ENCODE peak calls at places on chromosomes 4 and X, in six cellular contexts. One of them, this sample, is unnamed.
A peak's percentile ranks its signal among the peaks of the same experiment; 100 is the strongest.

GRCh38 chr4:113821851-113822250 is 60.3 kb upstream of the CAMK2D start:
- DNase-seq in GM23248: no peak
- DNase-seq in GM23338: no peak
- DNase-seq in PC-3: no peak
- DNase-seq in mammary epithelial cell: peak; percentile 84
- DNase-seq in astrocyte: peak; percentile 74
- DNase-seq in this sample: no peak

GRCh38 chrX:11438767-11439166 is 145.6 kb downstream of the AMELX start:
- DNase-seq in GM23248: peak; percentile 30
- DNase-seq in GM23338: no peak
- DNase-seq in PC-3: no peak
- DNase-seq in mammary epithelial cell: no peak
- DNase-seq in astrocyte: peak; percentile 42
- DNase-seq in this sample: no peak

GRCh38 chr4:99723555-99724450 is 66.2 kb upstream of the C4orf54 start:
- DNase-seq in GM23248: peak; percentile 64
- DNase-seq in GM23338: no peak
- DNase-seq in PC-3: peak; percentile 75
- DNase-seq in mammary epithelial cell: peak; percentile 90
- DNase-seq in astrocyte: peak; percentile 80
- DNase-seq in this sample: peak; percentile 64

GRCh38 chr4:30837131-30837539 is 117.0 kb downstream of the PCDH7 start:
- DNase-seq in GM23248: no peak
- DNase-seq in GM23338: peak; percentile 57
- DNase-seq in PC-3: no peak
- DNase-seq in mammary epithelial cell: no peak
- DNase-seq in astrocyte: peak; percentile 84
- DNase-seq in this sample: peak; percentile 52

GRCh38 chr4:78057600-78058560 is 757 bp downstream of the FRAS1 start:
- DNase-seq in GM23248: peak; percentile 76
- DNase-seq in GM23338: peak; percentile 62
- DNase-seq in PC-3: peak; percentile 25
- DNase-seq in mammary epithelial cell: peak; percentile 64
- DNase-seq in astrocyte: peak; percentile 36
- DNase-seq in this sample: peak; percentile 38

GRCh38 chrX:126550816-126551215 is 1.8 kb downstream of the DCAF12L1 start:
- DNase-seq in GM23248: no peak
- DNase-seq in GM23338: no peak
- DNase-seq in PC-3: no peak
- DNase-seq in mammary epithelial cell: no peak
- DNase-seq in astrocyte: no peak
- DNase-seq in this sample: no peak

GRCh38 chrX:154466907-154467306 is 8.8 kb downstream of the PLXNA3 start:
- DNase-seq in GM23248: no peak
- DNase-seq in GM23338: no peak
- DNase-seq in PC-3: no peak
- DNase-seq in mammary epithelial cell: no peak
- DNase-seq in astrocyte: no peak
- DNase-seq in this sample: no peak

GRCh38 chr4:173301518-173302201 is 32.5 kb downstream of the HMGB2 start:
- DNase-seq in GM23248: peak; percentile 40
- DNase-seq in GM23338: peak; percentile 63
- DNase-seq in PC-3: peak; percentile 52
- DNase-seq in mammary epithelial cell: no peak
- DNase-seq in astrocyte: peak; percentile 48
- DNase-seq in this sample: no peak

GRCh38 chrX:54920610-54921426 is at the start of gene TRO:
- DNase-seq in GM23248: peak; percentile 26
- DNase-seq in GM23338: peak; percentile 69
- DNase-seq in PC-3: no peak
- DNase-seq in mammary epithelial cell: no peak
- DNase-seq in astrocyte: no peak
- DNase-seq in this sample: no peak

GRCh38 chr4:74934016-74934821 is 1.3 kb downstream of the PARM1 start:
- DNase-seq in GM23248: peak; percentile 57
- DNase-seq in GM23338: peak; percentile 74
- DNase-seq in PC-3: peak; percentile 53
- DNase-seq in mammary epithelial cell: peak; percentile 25
- DNase-seq in astrocyte: peak; percentile 9
- DNase-seq in this sample: peak; percentile 16

GRCh38 chr4:109207060-109207459 is 95.4 kb downstream of the COL25A1 start:
- DNase-seq in GM23248: peak; percentile 72
- DNase-seq in GM23338: no peak
- DNase-seq in PC-3: peak; percentile 4
- DNase-seq in mammary epithelial cell: peak; percentile 11
- DNase-seq in astrocyte: peak; percentile 88
- DNase-seq in this sample: no peak

GRCh38 chr4:169103966-169104412 is 93.9 kb upstream of the CBR4 start:
- DNase-seq in GM23248: no peak
- DNase-seq in GM23338: peak; percentile 85
- DNase-seq in PC-3: peak; percentile 95
- DNase-seq in mammary epithelial cell: peak; percentile 48
- DNase-seq in astrocyte: no peak
- DNase-seq in this sample: peak; percentile 83

GRCh38 chr4:184313058-184313709 is 95.5 kb upstream of the ENPP6 start:
- DNase-seq in GM23248: no peak
- DNase-seq in GM23338: no peak
- DNase-seq in PC-3: no peak
- DNase-seq in mammary epithelial cell: no peak
- DNase-seq in astrocyte: no peak
- DNase-seq in this sample: no peak

GRCh38 chrX:116605576-116605975 is 142.8 kb upstream of the CT83 start:
- DNase-seq in GM23248: no peak
- DNase-seq in GM23338: peak; percentile 3
- DNase-seq in PC-3: no peak
- DNase-seq in mammary epithelial cell: no peak
- DNase-seq in astrocyte: no peak
- DNase-seq in this sample: no peak

GRCh38 chr4:183443609-183444148 is 757 bp upstream of the CDKN2AIP start:
- DNase-seq in GM23248: no peak
- DNase-seq in GM23338: peak; percentile 77
- DNase-seq in PC-3: peak; percentile 39
- DNase-seq in mammary epithelial cell: no peak
- DNase-seq in astrocyte: peak; percentile 55
- DNase-seq in this sample: no peak

GRCh38 chr4:2923678-2924173 is 39.5 kb downstream of the NOP14 start:
- DNase-seq in GM23248: no peak
- DNase-seq in GM23338: no peak
- DNase-seq in PC-3: no peak
- DNase-seq in mammary epithelial cell: no peak
- DNase-seq in astrocyte: no peak
- DNase-seq in this sample: no peak

GRCh38 chr4:171981185-171981584 is 168.0 kb downstream of the GALNTL6 start:
- DNase-seq in GM23248: no peak
- DNase-seq in GM23338: no peak
- DNase-seq in PC-3: no peak
- DNase-seq in mammary epithelial cell: no peak
- DNase-seq in astrocyte: no peak
- DNase-seq in this sample: no peak

GRCh38 chr4:82578935-82579334 is 17.1 kb upstream of the TMEM150C start:
- DNase-seq in GM23248: peak; percentile 7
- DNase-seq in GM23338: peak; percentile 45
- DNase-seq in PC-3: no peak
- DNase-seq in mammary epithelial cell: no peak
- DNase-seq in astrocyte: no peak
- DNase-seq in this sample: no peak

GRCh38 chr4:145278341-145279121 is 98.1 kb upstream of the OTUD4 start:
- DNase-seq in GM23248: peak; percentile 62
- DNase-seq in GM23338: no peak
- DNase-seq in PC-3: peak; percentile 60
- DNase-seq in mammary epithelial cell: peak; percentile 12
- DNase-seq in astrocyte: peak; percentile 82
- DNase-seq in this sample: no peak

GRCh38 chr4:129821073-129821472 is 725.1 kb downstream of the C4orf33 start:
- DNase-seq in GM23248: no peak
- DNase-seq in GM23338: no peak
- DNase-seq in PC-3: no peak
- DNase-seq in mammary epithelial cell: no peak
- DNase-seq in astrocyte: no peak
- DNase-seq in this sample: no peak

GRCh38 chr4:129822708-129823504 is 727.0 kb downstream of the C4orf33 start:
- DNase-seq in GM23248: no peak
- DNase-seq in GM23338: no peak
- DNase-seq in PC-3: peak; percentile 73
- DNase-seq in mammary epithelial cell: no peak
- DNase-seq in astrocyte: peak; percentile 4
- DNase-seq in this sample: peak; percentile 83

GRCh38 chr4:129821963-129822362 is 726.0 kb downstream of the C4orf33 start:
- DNase-seq in GM23248: no peak
- DNase-seq in GM23338: no peak
- DNase-seq in PC-3: no peak
- DNase-seq in mammary epithelial cell: no peak
- DNase-seq in astrocyte: no peak
- DNase-seq in this sample: no peak
- H2AFZ ChIP-seq in GM23248: no peak overlapping the region
- H2AFZ ChIP-seq in GM23338: no peak overlapping the region
- H2AFZ ChIP-seq in PC-3: no peak overlapping the region
- H2AFZ ChIP-seq in mammary epithelial cell: no peak overlapping the region
- H2AFZ ChIP-seq in astrocyte: no peak overlapping the region
- H2AFZ ChIP-seq in this sample: no peak overlapping the region

GRCh38 chr4:54101190-54102041 is 1.5 kb downstream of the GSX2 start:
- DNase-seq in GM23248: no peak
- DNase-seq in GM23338: peak; percentile 55
- DNase-seq in PC-3: no peak
- DNase-seq in mammary epithelial cell: no peak
- DNase-seq in astrocyte: no peak
- DNase-seq in this sample: no peak
- TF ChIP-seq EZH2 in GM23248: peak; percentile 38
- TF ChIP-seq EZH2 in GM23338: peak; percentile 89
- TF ChIP-seq EZH2 in PC-3: no peak
- TF ChIP-seq EZH2 in mammary epithelial cell: no peak
- TF ChIP-seq EZH2 in astrocyte: peak; percentile 94
- TF ChIP-seq EZH2 in this sample: no peak

GRCh38 chr4:61180405-61180804 is 19.7 kb upstream of the ADGRL3 start:
- DNase-seq in GM23248: no peak
- DNase-seq in GM23338: no peak
- DNase-seq in PC-3: no peak
- DNase-seq in mammary epithelial cell: no peak
- DNase-seq in astrocyte: no peak
- DNase-seq in this sample: no peak
- H2AFZ ChIP-seq in GM23248: no peak overlapping the region
- H2AFZ ChIP-seq in GM23338: peak overlapping the region; percentile 75
- H2AFZ ChIP-seq in PC-3: no peak overlapping the region
- H2AFZ ChIP-seq in mammary epithelial cell: no peak overlapping the region
- H2AFZ ChIP-seq in astrocyte: no peak overlapping the region
- H2AFZ ChIP-seq in this sample: no peak overlapping the region

GRCh38 chr4:147014946-147015345 is 69.3 kb upstream of the TTC29 start:
- DNase-seq in GM23248: no peak
- DNase-seq in GM23338: no peak
- DNase-seq in PC-3: no peak
- DNase-seq in mammary epithelial cell: no peak
- DNase-seq in astrocyte: no peak
- DNase-seq in this sample: no peak
- TF ChIP-seq EZH2 in GM23248: no peak
- TF ChIP-seq EZH2 in GM23338: no peak
- TF ChIP-seq EZH2 in PC-3: no peak
- TF ChIP-seq EZH2 in mammary epithelial cell: no peak
- TF ChIP-seq EZH2 in astrocyte: no peak
- TF ChIP-seq EZH2 in this sample: no peak